ENCODE peak calls at places on chromosomes 3 and 15, in eight cellular contexts. H is activated CD8-positive, alpha-beta T cell treated with anti-CD3 and anti-CD28 coated beads for 36 hours; D is mesothelial cell of epicardium; V is HCT116; X is GM13976; U is body of pancreas; O is AG09309; K is right atrium auricular region. Q is an unnamed sample.

GRCh38 chr3:38755130-38755529 is 60.9 kb downstream of the SCN10A start:
- DNase-seq in H (no peak), D (no peak), V (no peak), X (no peak), U (no peak), O (no peak), K (no peak), Q (no peak)

GRCh38 chr3:77539677-77540076 is 499.8 kb downstream of the ROBO2 start:
- DNase-seq in H (no peak), D (no peak), V (no peak), X (no peak), U (no peak), O (no peak), K (no peak), Q (no peak)

GRCh38 chr3:95883801-95884200 is 930.6 kb upstream of the EPHA6 start:
- DNase-seq in H (no peak), D (no peak), V (no peak), X (no peak), U (no peak), O (no peak), K (no peak), Q (no peak)

GRCh38 chr3:179760944-179761343 is 108.1 kb downstream of the USP13 start:
- DNase-seq in H (no peak), D (no peak), V (no peak), X (no peak), U (peak), O (no peak), K (no peak), Q (no peak)

GRCh38 chr3:143533391-143533790 is 314.9 kb downstream of the SLC9A9 start:
- DNase-seq in H (no peak), D (no peak), V (no peak), X (no peak), U (no peak), O (no peak), K (no peak), Q (no peak)

GRCh38 chr3:71896751-71897150 is 111.8 kb upstream of the PROK2 start:
- DNase-seq in H (no peak), D (no peak), V (no peak), X (no peak), U (no peak), O (no peak), K (no peak), Q (no peak)

GRCh38 chr3:184362668-184363540 is 1.4 kb downstream of the POLR2H start:
- DNase-seq in H (peak), D (peak), V (peak), X (peak), U (peak), O (peak), K (peak), Q (peak)

GRCh38 chr3:52331091-52331490 is 15.0 kb downstream of the DNAH1 start:
- DNase-seq in H (no peak), D (no peak), V (no peak), X (no peak), U (no peak), O (no peak), K (no peak), Q (no peak)

GRCh38 chr3:33128706-33129105 is 14.9 kb downstream of the CRTAP start:
- DNase-seq in H (no peak), D (no peak), V (no peak), X (no peak), U (no peak), O (no peak), K (no peak), Q (no peak)

GRCh38 chr15:50252556-50252955 is 13.0 kb downstream of the HDC start:
- DNase-seq in H (no peak), D (no peak), V (no peak), X (no peak), U (no peak), O (no peak), K (no peak), Q (no peak)

GRCh38 chr15:48634096-48634495 is 11.4 kb downstream of the FBN1 start:
- DNase-seq in H (no peak), D (no peak), V (no peak), X (no peak), U (no peak), O (no peak), K (no peak), Q (no peak)

GRCh38 chr15:98904466-98905048 is 103.0 kb downstream of the PGPEP1L start:
- DNase-seq in H (peak), D (no peak), V (peak), X (peak), U (no peak), O (no peak), K (no peak), Q (peak)

DNA sequence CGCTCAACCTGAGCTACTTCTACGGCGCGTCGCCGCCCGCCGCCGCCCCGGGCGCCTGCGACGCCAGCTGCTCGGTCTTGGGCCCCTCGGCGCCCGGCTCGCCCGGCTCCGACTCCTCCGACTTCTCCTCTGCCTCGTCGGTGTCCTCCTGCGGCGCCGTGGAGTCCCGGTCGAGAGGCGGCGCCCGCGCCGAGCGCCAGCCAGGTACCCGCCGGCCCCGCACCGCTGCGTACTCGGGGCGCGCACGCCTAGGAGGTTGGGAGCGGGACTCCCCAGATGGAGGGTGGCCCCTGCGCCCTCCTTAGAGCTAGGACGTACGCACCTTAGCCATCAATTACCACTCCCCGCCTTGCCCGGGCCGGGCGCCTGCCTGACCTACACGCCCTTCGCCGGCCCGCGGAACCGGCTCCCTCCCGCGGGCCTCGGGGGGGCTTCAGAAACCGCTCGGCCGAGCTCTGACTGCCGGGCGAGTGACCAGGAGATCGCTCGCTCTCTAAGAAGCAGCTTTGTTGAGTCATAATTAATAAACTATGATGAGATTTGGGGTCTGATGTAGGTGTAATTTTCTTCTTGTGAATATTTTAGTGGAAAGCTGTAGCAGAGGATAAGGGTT is 506 bp downstream of the NFKBIZ start:
- DNase-seq in H (peak), D (peak), V (no peak), X (peak), U (peak), O (no peak), K (no peak), Q (peak)
- TF ChIP-seq CTCF in H (no peak), D (no peak), V (no peak), X (peak), U (no peak), O (no peak), K (peak), Q (peak)

GRCh38 chr3:152471814-152472605 is 203.3 kb downstream of the MBNL1 start:
- DNase-seq in H (peak), D (no peak), V (peak), X (peak), U (peak), O (no peak), K (peak), Q (peak)

GRCh38 chr3:152472606-152472954 is 203.9 kb downstream of the MBNL1 start:
- DNase-seq in H (no peak), D (no peak), V (no peak), X (no peak), U (no peak), O (no peak), K (no peak), Q (no peak)

GRCh38 chr3:152477422-152477821 is 208.7 kb downstream of the MBNL1 start:
- DNase-seq in H (no peak), D (no peak), V (no peak), X (no peak), U (no peak), O (no peak), K (no peak), Q (no peak)

GRCh38 chr3:152470893-152471292 is 202.2 kb downstream of the MBNL1 start:
- DNase-seq in H (no peak), D (no peak), V (no peak), X (no peak), U (no peak), O (no peak), K (no peak), Q (no peak)

DNA sequence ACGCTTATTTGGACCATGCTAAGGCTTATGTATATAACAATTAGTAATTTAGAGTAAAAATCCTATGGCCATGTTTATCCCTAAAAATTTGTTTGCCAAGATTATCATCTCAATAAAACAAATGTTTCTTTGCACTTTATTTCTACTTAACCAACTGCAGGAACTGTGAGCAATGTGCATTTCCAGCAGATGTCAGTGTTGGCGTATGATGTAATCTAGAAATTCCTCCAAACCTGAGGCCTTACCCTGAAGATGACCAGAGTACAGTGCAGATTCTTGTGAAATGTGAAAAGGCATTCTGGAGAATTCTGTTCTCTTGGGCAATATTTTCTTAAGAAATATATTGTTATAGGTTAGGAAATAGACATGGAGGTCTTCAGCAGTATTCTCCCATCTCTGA is 205.9 kb downstream of the MBNL1 start:
- DNase-seq in H (peak), D (no peak), V (peak), X (peak), U (peak), O (peak), K (no peak), Q (peak)
- TF ChIP-seq CTCF in H (peak), D (no peak), V (peak), X (peak), U (peak), O (peak), K (peak), Q (peak)

GRCh38 chr15:40272713-40273056 is 10.2 kb downstream of the ANKRD63 start:
- DNase-seq in H (peak), D (no peak), V (no peak), X (no peak), U (peak), O (no peak), K (no peak), Q (no peak)
- TF ChIP-seq CTCF in H (no peak), D (no peak), V (peak), X (peak), U (no peak), O (no peak), K (peak), Q (no peak)

GRCh38 chr15:66935688-66936087 is 129.7 kb upstream of the SMAD3 start:
- DNase-seq in H (no peak), D (no peak), V (no peak), X (no peak), U (no peak), O (no peak), K (no peak), Q (no peak)
- TF ChIP-seq CTCF in H (no peak), D (no peak), V (no peak), X (no peak), U (no peak), O (no peak), K (no peak), Q (no peak)

GRCh38 chr15:84604804-84605203 is 4.0 kb downstream of the ZSCAN2 start:
- DNase-seq in H (peak), D (no peak), V (no peak), X (peak), U (no peak), O (no peak), K (no peak), Q (no peak)
- TF ChIP-seq CTCF in H (no peak), D (no peak), V (no peak), X (no peak), U (no peak), O (no peak), K (no peak), Q (no peak)

GRCh38 chr3:22937536-22937935 is 265.6 kb upstream of the UBE2E2 start:
- DNase-seq in H (no peak), D (no peak), V (no peak), X (no peak), U (no peak), O (no peak), K (no peak), Q (no peak)

GRCh38 chr3:22938739-22939138 is 264.4 kb upstream of the UBE2E2 start:
- DNase-seq in H (no peak), D (no peak), V (no peak), X (no peak), U (no peak), O (no peak), K (no peak), Q (no peak)

GRCh38 chr3:22928716-22929115 is 274.4 kb upstream of the UBE2E2 start:
- DNase-seq in H (no peak), D (no peak), V (no peak), X (no peak), U (no peak), O (no peak), K (no peak), Q (no peak)

GRCh38 chr3:22934973-22935372 is 268.2 kb upstream of the UBE2E2 start:
- DNase-seq in H (no peak), D (no peak), V (no peak), X (no peak), U (no peak), O (no peak), K (no peak), Q (no peak)

DNA sequence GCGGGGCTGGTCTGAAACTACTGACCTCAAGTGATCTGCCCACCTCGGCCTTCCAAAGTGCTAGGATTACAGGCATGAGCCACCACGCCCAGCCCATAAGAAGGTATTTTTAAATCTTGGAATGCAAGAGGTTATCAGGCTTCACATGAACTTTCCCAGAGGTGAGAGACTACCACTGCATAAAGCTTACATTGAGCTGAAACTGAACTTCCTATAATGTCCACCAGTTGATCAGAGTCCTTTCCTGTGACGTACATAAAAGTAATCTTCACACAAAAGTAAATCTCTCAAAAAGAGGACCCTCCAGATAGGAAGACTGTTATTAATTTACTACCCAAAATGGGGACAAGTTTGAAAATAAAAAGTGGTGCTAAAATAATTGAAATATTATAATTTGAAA is 270.1 kb upstream of the UBE2E2 start:
- DNase-seq in H (no peak), D (no peak), V (no peak), X (no peak), U (no peak), O (no peak), K (no peak), Q (no peak)
- TF ChIP-seq CTCF in H (no peak), D (no peak), V (no peak), X (no peak), U (no peak), O (no peak), K (no peak), Q (no peak)

Q was measured in GM20000.